ENCODE peak calls at places on chromosome X, in six cellular contexts. V is endodermal cell, J is mammary epithelial cell, Z is IMR-90, P is dorsolateral prefrontal cortex, C is AG04450. G is an unnamed sample.
A peak's percentile ranks its signal among the peaks of the same experiment; 100 is the strongest.

GRCh38 chrX:42948723-42949122 is 170.8 kb upstream of the PPP1R2C start:
- DNase-seq in Z (no peak), V (peak; percentile 62), P (no peak), J (no peak), C (no peak), G (no peak)

GRCh38 chrX:43898406-43898805 is 16.2 kb upstream of the MAOB start:
- DNase-seq in V (no peak), Z (no peak), J (no peak), C (no peak), P (no peak), G (no peak)

GRCh38 chrX:118807151-118808017 is 16.2 kb upstream of the ZCCHC12 start:
- DNase-seq in J (peak; percentile 29), Z (peak; percentile 52), V (peak; percentile 76), P (no peak), C (no peak), G (no peak)

GRCh38 chrX:26581086-26581485 is 365.1 kb downstream of the MAGEB5 start:
- DNase-seq in P (no peak), J (no peak), V (no peak), C (no peak), Z (peak; percentile 33), G (no peak)

GRCh38 chrX:19514791-19515614 is at the start of gene MAP3K15:
- DNase-seq in C (no peak), J (no peak), V (peak; percentile 80), P (no peak), Z (no peak), G (no peak)

GRCh38 chrX:137945470-137945869 is 379.5 kb downstream of the ZIC3 start:
- DNase-seq in C (no peak), J (no peak), V (no peak), Z (no peak), P (no peak), G (no peak)

GRCh38 chrX:16786791-16787735 is 797 bp downstream of the TXLNG start:
- DNase-seq in V (peak; percentile 71), Z (no peak), C (no peak), P (no peak), J (peak; percentile 19), G (no peak)

GRCh38 chrX:105051364-105051763 is 169.1 kb downstream of the TEX13A start:
- DNase-seq in V (peak; percentile 35), C (no peak), Z (no peak), J (no peak), P (no peak), G (no peak)

GRCh38 chrX:135490979-135491514 is 29.4 kb upstream of the INTS6L start:
- DNase-seq in Z (no peak), V (no peak), P (no peak), J (no peak), C (no peak), G (no peak)

GRCh38 chrX:147378767-147379166 is 533.0 kb upstream of the FMR1 start:
- DNase-seq in V (no peak), C (no peak), Z (no peak), P (no peak), J (no peak), G (no peak)

GRCh38 chrX:3516051-3516541 is 169.6 kb upstream of the MXRA5 start:
- DNase-seq in P (no peak), J (peak; percentile 46), C (no peak), Z (peak; percentile 63), V (no peak), G (no peak)

GRCh38 chrX:107684956-107685385 is 56.7 kb downstream of the PRPS1 start:
- DNase-seq in J (peak; percentile 65), V (peak; percentile 85), C (no peak), P (peak; percentile 21), Z (no peak), G (peak; percentile 67)

GRCh38 chrX:26649534-26649933 is 433.6 kb downstream of the MAGEB5 start:
- DNase-seq in V (no peak), C (no peak), J (peak; percentile 6), P (no peak), Z (peak; percentile 27), G (no peak)

GRCh38 chrX:21840199-21840557 is 761 bp downstream of the MBTPS2 start:
- DNase-seq in P (no peak), V (no peak), Z (peak; percentile 5), C (no peak), J (no peak), G (no peak)

GRCh38 chrX:101482296-101482695 is 3.0 kb upstream of the ARMCX4 start:
- DNase-seq in Z (peak; percentile 46), P (no peak), J (no peak), C (no peak), V (no peak), G (no peak)

GRCh38 chrX:74535633-74536141 is 78.7 kb downstream of the RLIM start:
- DNase-seq in J (peak; percentile 68), Z (peak; percentile 66), V (peak; percentile 75), P (peak; percentile 28), C (no peak), G (peak; percentile 75)

GRCh38 chrX:119989905-119990408 is 46.4 kb upstream of the NKAP start:
- DNase-seq in Z (no peak), J (no peak), V (peak; percentile 54), C (no peak), P (no peak), G (no peak)

GRCh38 chrX:101385795-101386541 is at the start of gene BTK:
- DNase-seq in Z (no peak), C (no peak), J (no peak), V (no peak), P (no peak), G (no peak)

GRCh38 chrX:122866527-122866926 is 317.6 kb upstream of the GRIA3 start:
- DNase-seq in C (no peak), V (no peak), J (peak; percentile 68), P (no peak), Z (peak; percentile 17), G (peak; percentile 30)

GRCh38 chrX:11530621-11531020 is 135.1 kb downstream of the ARHGAP6 start:
- DNase-seq in C (no peak), Z (peak; percentile 23), V (no peak), J (no peak), P (no peak), G (no peak)

GRCh38 chrX:27660878-27661277 is 70.7 kb downstream of the DCAF8L2 start:
- DNase-seq in C (no peak), Z (no peak), V (no peak), J (no peak), P (no peak), G (no peak)

GRCh38 chrX:139881130-139881529 is 51.7 kb downstream of the ATP11C start:
- DNase-seq in J (peak; percentile 47), Z (peak; percentile 54), P (no peak), C (no peak), V (no peak), G (no peak)

GRCh38 chrX:30659421-30659820 is 6.2 kb downstream of the GK start:
- DNase-seq in C (peak; percentile 70), Z (peak; percentile 95), J (peak; percentile 82), V (no peak), P (no peak), G (peak; percentile 57)

GRCh38 chrX:106341823-106342222 is 173.7 kb downstream of the PWWP3B start:
- DNase-seq in P (no peak), V (no peak), Z (no peak), C (no peak), J (no peak), G (no peak)

GRCh38 chrX:128897611-128898010 is 625.7 kb downstream of the SMARCA1 start:
- DNase-seq in Z (no peak), C (no peak), P (no peak), J (no peak), V (no peak), G (no peak)

GRCh38 chrX:72297953-72298730 is 7.6 kb downstream of the CITED1 start:
- DNase-seq in C (no peak), J (peak; percentile 27), Z (no peak), P (no peak), V (peak; percentile 66), G (no peak)

GRCh38 chrX:56995271-56995994 is at the start of gene SPIN3:
- DNase-seq in V (peak; percentile 96), J (peak; percentile 63), C (no peak), Z (peak; percentile 59), P (peak; percentile 74), G (peak; percentile 53)

GRCh38 chrX:153981771-153982533 is 9.4 kb downstream of the TMEM187 start:
- DNase-seq in V (no peak), J (no peak), P (no peak), Z (no peak), C (no peak), G (no peak)

GRCh38 chrX:18701621-18702361 is 5.7 kb upstream of the PPEF1 start:
- DNase-seq in J (no peak), C (no peak), Z (peak; percentile 9), V (no peak), P (no peak), G (peak; percentile 1)

DNA sequence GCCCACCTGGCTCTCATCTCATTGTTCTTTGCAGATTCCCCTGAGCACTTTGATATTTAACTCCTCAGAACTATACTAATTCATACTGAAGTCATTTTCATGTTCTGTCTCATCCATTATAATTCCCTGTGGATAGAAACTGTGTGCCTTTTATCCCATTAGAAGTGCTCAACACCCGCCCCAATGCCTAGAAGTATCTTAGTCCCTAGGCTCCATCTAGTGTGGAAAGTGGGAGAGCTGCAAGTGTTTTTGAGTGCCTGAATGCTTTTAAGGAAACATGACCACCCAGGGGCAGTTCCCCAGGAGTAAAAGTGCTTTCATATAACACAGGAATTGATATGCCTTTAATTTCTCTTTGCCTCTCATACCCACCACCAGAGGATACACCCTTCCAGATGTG is 117.0 kb downstream of the CHRDL1 start:
- DNase-seq in P (no peak), J (no peak), Z (no peak), V (peak; percentile 50), C (no peak), G (no peak)
- TF ChIP-seq CTCF in P (no peak), J (no peak), Z (no peak), V (peak; percentile 68), C (no peak), G (no peak)

DNA sequence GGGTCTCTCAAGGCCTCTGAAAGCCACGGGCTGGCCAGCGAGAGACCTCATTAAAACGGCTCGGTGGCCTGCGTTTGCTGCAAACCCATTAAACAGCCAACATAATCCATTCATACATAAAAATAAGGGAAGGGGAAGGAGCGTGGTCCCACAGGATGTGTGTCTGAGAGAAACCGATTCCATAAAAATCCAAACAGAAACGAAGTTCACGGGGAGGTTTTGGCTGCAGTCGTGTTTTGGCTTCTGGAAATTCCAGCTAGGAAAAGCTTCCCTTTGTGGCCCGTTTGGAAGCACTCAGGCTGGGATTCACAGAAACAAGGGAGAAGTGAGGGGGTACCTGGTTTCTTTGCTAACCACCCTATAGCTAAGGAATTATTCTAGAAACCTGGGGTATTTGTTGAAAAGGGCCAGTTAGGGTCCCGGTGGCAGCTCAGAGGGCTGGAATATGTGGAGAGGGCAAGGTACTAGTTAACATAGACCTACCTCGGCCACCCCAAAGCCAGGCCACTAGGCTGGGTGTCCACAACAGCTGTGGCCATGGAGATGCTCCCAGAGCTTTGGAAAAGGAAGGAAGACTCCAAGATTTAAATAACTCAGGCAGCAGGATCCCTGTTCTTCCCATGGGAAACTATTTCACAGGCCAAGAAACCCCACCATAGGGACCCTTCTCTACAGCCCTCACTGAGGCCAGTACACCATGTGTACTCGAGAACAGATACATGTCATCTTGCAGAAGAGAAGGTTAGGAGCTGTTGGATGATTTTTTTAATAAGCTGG is 166.8 kb downstream of the BCOR start:
- DNase-seq in Z (no peak), J (no peak), V (no peak), P (no peak), C (no peak), G (no peak)
- H3K27ac ChIP-seq in Z (no peak overlapping the region), J (no peak overlapping the region), V (no peak overlapping the region), P (no peak overlapping the region), C (no peak overlapping the region), G (no peak overlapping the region)

GRCh38 chrX:50920132-50920531 is 9.6 kb downstream of the BMP15 start:
- DNase-seq in P (no peak), C (no peak), V (no peak), Z (peak; percentile 18), J (peak; percentile 23), G (no peak)
- TF ChIP-seq CTCF in P (peak; percentile 38), C (peak; percentile 51), V (peak; percentile 72), Z (peak; percentile 49), J (peak; percentile 57), G (no peak)

GRCh38 chrX:4787971-4788370 is 1074.5 kb upstream of the PRKX start:
- DNase-seq in C (no peak), P (no peak), J (no peak), V (no peak), Z (no peak), G (no peak)
- H3K27ac ChIP-seq in C (no peak overlapping the region), P (no peak overlapping the region), J (no peak overlapping the region), V (no peak overlapping the region), Z (no peak overlapping the region), G (no peak overlapping the region)

G was measured in RWPE1.